ENCODE peak calls at places on chromosomes 12 and 14, in nine cellular contexts. R, M, E, A, X, P, I, N and Z are unnamed samples.

GRCh38 chr14:55354500-55354899 is 57.1 kb downstream of the ATG14 start:
- DNase-seq in R (peak; percentile 38), A (peak; percentile 53), E (peak; percentile 16), I (peak; percentile 71), N (peak; percentile 69), M (peak; percentile 43), P (no peak), X (peak; percentile 56), Z (no peak)

GRCh38 chr12:102172436-102172835 is 25.2 kb downstream of the PMCH start:
- DNase-seq in R (peak; percentile 59), M (no peak), E (no peak), A (no peak), X (peak; percentile 77), N (no peak), I (peak; percentile 87), P (no peak), Z (no peak)

GRCh38 chr12:1972856-1973317 is 31.4 kb downstream of the DCP1B start:
- DNase-seq in M (no peak), X (peak; percentile 73), E (no peak), A (peak; percentile 44), P (no peak), R (peak; percentile 54), I (peak; percentile 39), N (no peak), Z (peak; percentile 91)

GRCh38 chr12:20044836-20045235 is 323.5 kb upstream of the PDE3A start:
- DNase-seq in M (no peak), E (no peak), R (peak; percentile 28), N (no peak), X (peak; percentile 63), A (no peak), I (peak; percentile 44), P (no peak), Z (no peak)

GRCh38 chr12:110355080-110355479 is 48.4 kb downstream of the ANAPC7 start:
- DNase-seq in R (peak; percentile 21), N (peak; percentile 53), E (no peak), M (peak; percentile 16), P (no peak), X (peak; percentile 59), I (no peak), A (no peak), Z (no peak)

GRCh38 chr14:105891221-105891602 is 364.8 kb downstream of the TMEM121 start:
- DNase-seq in E (no peak), P (no peak), N (no peak), X (no peak), M (no peak), I (no peak), A (no peak), R (no peak), Z (peak; percentile 15)

GRCh38 chr12:42482086-42482819 is 107.3 kb downstream of the PRICKLE1 start:
- DNase-seq in I (peak; percentile 78), X (peak; percentile 44), N (no peak), A (peak; percentile 80), R (peak; percentile 67), E (no peak), P (peak; percentile 55), M (peak; percentile 26), Z (peak; percentile 32)

GRCh38 chr14:29465095-29465494 is 462.6 kb downstream of the PRKD1 start:
- DNase-seq in I (no peak), E (no peak), A (no peak), N (no peak), R (peak; percentile 30), X (no peak), M (no peak), P (no peak), Z (no peak)

GRCh38 chr14:50941151-50941550 is 3.1 kb downstream of the PYGL start:
- DNase-seq in M (no peak), I (no peak), X (peak; percentile 97), A (no peak), E (peak; percentile 66), N (no peak), P (peak; percentile 64), R (peak; percentile 94), Z (no peak)

GRCh38 chr12:3777206-3777809 is 24.4 kb upstream of the CRACR2A start:
- DNase-seq in A (peak; percentile 29), I (peak; percentile 67), P (no peak), M (peak; percentile 38), R (peak; percentile 23), X (peak; percentile 59), N (peak; percentile 40), E (no peak), Z (no peak)

GRCh38 chr12:13220848-13221247 is 24.3 kb downstream of the EMP1 start:
- DNase-seq in M (no peak), I (no peak), R (peak; percentile 69), X (peak; percentile 86), A (no peak), P (no peak), N (no peak), E (peak; percentile 55), Z (no peak)

GRCh38 chr14:34951286-34951685 is 31.5 kb upstream of the SRP54 start:
- DNase-seq in R (peak; percentile 37), P (no peak), N (no peak), X (peak; percentile 51), M (no peak), E (peak; percentile 7), A (no peak), I (peak; percentile 69), Z (no peak)

GRCh38 chr12:129381717-129382116 is 522.1 kb downstream of the TMEM132D start:
- DNase-seq in I (no peak), X (no peak), N (no peak), E (no peak), P (no peak), M (no peak), R (no peak), A (no peak), Z (no peak)